ENCODE peak calls at places on chromosome 16, in four cellular contexts. E is GM06990, C is prostate gland, G is bronchial epithelial cell. Y is an unnamed sample. For H3K36me3, the result is how much of the 10 kb centered on the place peaks cover.

GRCh38 chr16:56649271-56649670 is 2.4 kb upstream of the MT1B start:
- DNase-seq in G (no peak), E (no peak), C (no peak), Y (no peak)

GRCh38 chr16:1372292-1372950 is 20.7 kb downstream of the GNPTG start:
- DNase-seq in E (no peak), C (no peak), G (no peak), Y (no peak)

GRCh38 chr16:87387942-87388817 is 4.0 kb upstream of the MAP1LC3B start:
- DNase-seq in E (peak), G (peak), C (peak), Y (peak)

GRCh38 chr16:29896841-29897240 is 2.5 kb downstream of the SEZ6L2 start:
- DNase-seq in G (no peak), E (no peak), C (no peak), Y (no peak)

GRCh38 chr16:30904114-30904780 is 7.8 kb downstream of the CTF1 start:
- DNase-seq in G (no peak), E (no peak), C (no peak), Y (no peak)

GRCh38 chr16:47667956-47668355 is 206.8 kb downstream of the PHKB start:
- DNase-seq in C (no peak), E (no peak), G (peak), Y (no peak)

GRCh38 chr16:55035037-55035436 is 104.4 kb downstream of the IRX5 start:
- DNase-seq in E (no peak), C (no peak), G (peak), Y (no peak)

GRCh38 chr16:1002399-1003161 is 21.0 kb downstream of the SOX8 start:
- DNase-seq in G (no peak), E (no peak), C (no peak), Y (peak)

GRCh38 chr16:53821957-53822625 is 118.1 kb downstream of the FTO start:
- DNase-seq in E (no peak), C (no peak), G (peak), Y (no peak)

GRCh38 chr16:75957870-75958269 is 231.6 kb upstream of the CPHXL start:
- DNase-seq in C (no peak), G (no peak), E (no peak), Y (no peak)

GRCh38 chr16:50550035-50550434 is 1.8 kb downstream of the NKD1 start:
- DNase-seq in C (no peak), E (no peak), G (no peak), Y (no peak)

GRCh38 chr16:53780051-53780450 is 76.1 kb downstream of the FTO start:
- DNase-seq in C (peak), E (no peak), G (no peak), Y (no peak)

GRCh38 chr16:88669986-88670385 is 7.1 kb upstream of the MVD start:
- DNase-seq in E (no peak), G (no peak), C (no peak), Y (no peak)

GRCh38 chr16:10949424-10949970 is 5.1 kb downstream of the CLEC16A start:
- DNase-seq in C (no peak), E (peak), G (no peak), Y (no peak)

GRCh38 chr16:9258423-9259051 is 167.1 kb downstream of the HAPSTR1 start:
- DNase-seq in E (peak), C (peak), G (peak), Y (no peak)

GRCh38 chr16:31329671-31330552 is 25.1 kb upstream of the ITGAX start:
- DNase-seq in E (no peak), C (no peak), G (no peak), Y (no peak)

GRCh38 chr16:48542020-48542473 is 67.9 kb downstream of the N4BP1 start:
- DNase-seq in C (peak), E (no peak), G (peak), Y (no peak)

GRCh38 chr16:58299757-58300349 is 5.0 kb upstream of the PRSS54 start:
- DNase-seq in E (no peak), C (no peak), G (peak), Y (no peak)

GRCh38 chr16:75351183-75351582 is 82.1 kb downstream of the CFDP1 start:
- DNase-seq in G (peak), E (no peak), C (no peak), Y (peak)

GRCh38 chr16:53502331-53503269 is at the start of gene AKTIP:
- DNase-seq in E (no peak), G (peak), C (peak), Y (no peak)

GRCh38 chr16:11585460-11586374 is 1.0 kb downstream of the LITAF start:
- DNase-seq in E (peak), G (no peak), C (no peak), Y (no peak)

GRCh38 chr16:52090080-52090479 is 456.9 kb downstream of the TOX3 start:
- DNase-seq in G (peak), E (no peak), C (no peak), Y (no peak)

GRCh38 chr16:28321700-28322411 is 29.5 kb downstream of the SBK1 start:
- DNase-seq in C (no peak), G (peak), E (no peak), Y (no peak)

GRCh38 chr16:2716948-2717347 is 3.1 kb downstream of the PRSS27 start:
- DNase-seq in E (no peak), C (no peak), G (no peak), Y (no peak)

GRCh38 chr16:87735270-87736002 is 30.4 kb downstream of the KLHDC4 start:
- DNase-seq in G (no peak), E (no peak), C (no peak), Y (no peak)

GRCh38 chr16:17224859-17225258 is 245.9 kb downstream of the XYLT1 start:
- DNase-seq in G (no peak), E (peak), C (peak), Y (no peak)

GRCh38 chr16:3158014-3158497 is 23.2 kb downstream of the ZNF213 start:
- DNase-seq in E (no peak), C (peak), G (no peak), Y (no peak)

GRCh38 chr16:20001856-20002707 is 71.6 kb downstream of the GPR139 start:
- DNase-seq in C (no peak), E (no peak), G (no peak), Y (no peak)

GRCh38 chr16:88673685-88674398 is 11.0 kb upstream of the MVD start:
- DNase-seq in C (no peak), E (no peak), G (no peak), Y (no peak)

GRCh38 chr16:20300312-20301097 is 26.8 kb downstream of the GP2 start:
- DNase-seq in G (peak), E (peak), C (peak), Y (no peak)

GRCh38 chr16:81714593-81714992 is 64.5 kb upstream of the PLCG2 start:
- DNase-seq in G (no peak), E (no peak), C (no peak), Y (no peak)

GRCh38 chr16:48318630-48319029 is 66.6 kb downstream of the SIAH1 start:
- DNase-seq in C (no peak), G (no peak), E (no peak), Y (no peak)

GRCh38 chr16:66131156-66131807 is 235.2 kb upstream of the CDH5 start:
- DNase-seq in G (peak), E (no peak), C (no peak), Y (no peak)

GRCh38 chr16:67029249-67030096 is 524 bp downstream of the CBFB start:
- DNase-seq in G (peak), E (peak), C (peak), Y (no peak)

GRCh38 chr16:20628213-20628612 is 52.0 kb upstream of the ACSM2B start:
- DNase-seq in E (no peak), C (no peak), G (no peak), Y (no peak)

GRCh38 chr16:1290860-1291575 is 18.4 kb upstream of the UBE2I start:
- DNase-seq in E (no peak), G (no peak), C (no peak), Y (no peak)

GRCh38 chr16:54649846-54650245 is 280.8 kb upstream of the IRX5 start:
- DNase-seq in E (no peak), C (no peak), G (no peak), Y (no peak)

DNA sequence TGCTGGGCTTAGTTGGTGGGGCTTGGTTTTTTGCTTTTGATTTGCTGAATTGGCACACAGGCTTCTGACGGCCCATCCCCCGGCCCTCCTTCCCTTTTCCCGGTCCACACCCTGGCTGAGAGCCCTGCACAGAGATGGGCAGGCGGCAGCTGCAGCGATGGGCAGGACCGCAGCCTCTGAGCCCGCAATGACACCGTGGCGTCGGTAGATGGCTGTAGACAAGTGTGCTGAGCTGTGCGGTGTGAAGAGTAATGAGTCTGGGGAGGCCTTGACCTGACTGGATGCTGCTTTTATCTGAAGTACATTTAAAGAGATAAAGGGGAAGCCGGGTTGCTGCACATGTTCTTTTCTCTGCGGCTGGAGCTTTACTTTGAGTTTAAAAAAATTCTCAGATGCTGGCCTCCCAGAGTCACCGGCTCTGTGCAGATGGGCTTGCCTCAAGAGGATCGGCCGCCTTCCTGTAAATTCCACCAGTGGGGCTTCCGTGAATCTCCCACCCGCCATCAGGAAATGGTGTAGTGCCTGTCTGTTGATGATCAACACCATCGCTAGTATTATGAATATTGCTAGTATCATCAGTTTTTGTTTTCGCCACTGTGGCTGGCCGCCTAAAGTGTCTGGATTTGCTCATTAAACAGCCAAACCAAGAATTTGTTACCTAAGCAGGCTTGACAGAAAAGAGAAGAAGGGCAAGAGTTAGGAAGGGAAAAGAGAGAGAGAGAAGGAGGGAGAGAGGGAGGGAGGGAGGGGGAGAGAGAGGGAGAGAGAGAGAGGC is 245.6 kb upstream of the RBFOX1 start:
- DNase-seq in C (no peak), E (no peak), G (no peak), Y (no peak)
- TF ChIP-seq CTCF in C (no peak), E (no peak), G (peak), Y (peak)

DNA sequence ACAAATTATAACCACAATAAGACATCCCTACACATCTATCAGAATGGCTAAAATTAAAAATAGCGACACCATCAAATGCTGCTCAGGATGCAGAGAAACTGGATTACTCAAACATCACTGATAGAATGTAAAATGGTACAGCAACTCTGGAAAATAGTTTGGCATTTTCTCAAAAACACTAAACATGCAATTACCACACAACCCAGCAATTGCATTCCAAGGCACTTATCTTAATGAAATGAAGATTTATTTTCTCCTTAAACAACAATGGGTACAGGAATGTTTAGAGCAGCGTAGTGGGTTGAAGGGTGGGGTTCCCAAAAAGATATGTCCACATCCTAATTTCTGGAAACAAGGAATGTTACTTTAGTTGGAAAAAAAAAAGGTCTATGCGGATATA is 309.0 kb upstream of the PMFBP1 start:
- DNase-seq in G (no peak), E (no peak), C (no peak), Y (no peak)
- H3K4me3 ChIP-seq in G (no peak), E (no peak), C (no peak), Y (no peak)

DNA sequence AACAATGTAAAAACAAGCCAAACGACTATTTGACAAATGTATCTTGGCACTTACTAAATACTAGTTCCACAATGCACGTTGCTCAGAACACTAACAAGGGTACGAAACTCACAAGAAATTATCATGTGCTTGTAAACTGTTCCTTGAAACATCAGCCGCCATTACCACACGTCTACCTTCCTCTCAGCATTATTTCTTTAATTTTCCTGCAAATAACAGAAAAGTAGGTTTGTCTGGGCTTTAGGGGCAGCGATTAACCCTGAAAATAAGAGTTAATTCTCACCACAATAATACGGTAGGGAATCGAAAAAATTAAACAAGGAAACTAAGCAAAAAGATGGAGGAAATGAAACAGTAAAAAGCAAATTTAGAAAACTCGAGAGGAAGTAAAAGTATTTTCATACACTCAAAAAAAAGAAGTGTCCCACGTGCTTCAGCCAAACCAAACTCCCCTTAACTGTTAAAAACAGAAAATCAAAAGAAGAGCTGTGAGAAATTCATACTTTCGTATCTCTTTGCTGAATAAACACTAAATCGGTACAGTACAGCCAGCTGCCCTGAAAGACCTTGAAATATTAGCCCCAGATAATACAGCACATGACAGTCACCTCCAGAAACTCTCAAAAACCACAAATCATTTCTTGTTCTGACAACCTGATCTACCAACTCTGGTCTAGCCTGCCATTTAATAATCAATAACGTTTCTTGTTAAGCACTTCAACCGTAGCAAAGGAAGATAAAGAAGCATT is 1.2 kb downstream of the ARHGAP17 start:
- DNase-seq in E (peak), C (no peak), G (no peak), Y (no peak)
- H3K36me3 ChIP-seq in E (under half), C (under half), G (under half), Y (under half)

DNA sequence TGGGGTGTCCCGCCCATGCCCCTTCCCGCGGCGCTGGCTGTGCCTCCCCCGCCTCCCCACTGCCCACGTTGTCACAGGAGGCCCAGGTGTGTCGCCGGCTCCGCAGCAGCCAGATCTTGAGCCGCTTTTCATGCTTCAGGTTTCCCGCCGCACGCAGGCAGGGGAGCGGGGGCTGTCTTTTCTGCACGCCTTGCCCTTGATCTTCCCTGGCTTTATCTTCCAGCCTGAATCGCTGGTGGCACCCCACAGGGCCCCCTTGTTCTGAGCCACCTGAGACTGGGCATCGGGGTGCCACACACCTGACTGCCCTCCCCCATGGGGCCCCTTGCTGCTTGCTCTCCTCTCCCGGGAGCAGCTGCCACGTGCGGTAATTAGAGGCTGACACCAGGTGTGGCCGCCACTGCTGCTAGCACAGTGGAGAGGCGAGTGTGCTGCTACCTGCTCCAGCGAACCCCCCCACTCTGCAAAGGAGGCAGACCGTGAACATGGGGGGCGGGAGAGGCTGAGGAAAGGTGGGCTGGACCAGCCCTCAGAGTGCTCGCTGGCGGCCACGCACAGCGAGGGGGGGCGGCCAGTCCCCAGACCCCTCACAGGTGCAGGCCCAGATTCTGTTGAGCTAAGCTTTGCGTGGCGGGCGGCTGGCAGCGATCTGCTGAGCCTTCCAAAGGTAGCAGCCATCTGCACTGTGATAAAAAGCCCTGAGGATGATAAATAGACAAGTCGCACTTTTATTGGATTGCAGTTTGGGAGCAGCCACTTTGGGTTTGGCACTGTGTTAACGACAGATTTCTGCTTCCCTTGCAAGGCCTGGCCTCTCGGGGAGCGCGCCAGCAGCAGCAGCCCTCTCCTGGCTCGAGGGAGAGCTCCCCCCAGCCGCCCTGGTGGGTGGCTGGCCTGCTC is 168.0 kb upstream of the GSE1 start:
- DNase-seq in E (no peak), C (peak), G (no peak), Y (no peak)
- TF ChIP-seq CTCF in E (no peak), C (no peak), G (no peak), Y (no peak)

DNA sequence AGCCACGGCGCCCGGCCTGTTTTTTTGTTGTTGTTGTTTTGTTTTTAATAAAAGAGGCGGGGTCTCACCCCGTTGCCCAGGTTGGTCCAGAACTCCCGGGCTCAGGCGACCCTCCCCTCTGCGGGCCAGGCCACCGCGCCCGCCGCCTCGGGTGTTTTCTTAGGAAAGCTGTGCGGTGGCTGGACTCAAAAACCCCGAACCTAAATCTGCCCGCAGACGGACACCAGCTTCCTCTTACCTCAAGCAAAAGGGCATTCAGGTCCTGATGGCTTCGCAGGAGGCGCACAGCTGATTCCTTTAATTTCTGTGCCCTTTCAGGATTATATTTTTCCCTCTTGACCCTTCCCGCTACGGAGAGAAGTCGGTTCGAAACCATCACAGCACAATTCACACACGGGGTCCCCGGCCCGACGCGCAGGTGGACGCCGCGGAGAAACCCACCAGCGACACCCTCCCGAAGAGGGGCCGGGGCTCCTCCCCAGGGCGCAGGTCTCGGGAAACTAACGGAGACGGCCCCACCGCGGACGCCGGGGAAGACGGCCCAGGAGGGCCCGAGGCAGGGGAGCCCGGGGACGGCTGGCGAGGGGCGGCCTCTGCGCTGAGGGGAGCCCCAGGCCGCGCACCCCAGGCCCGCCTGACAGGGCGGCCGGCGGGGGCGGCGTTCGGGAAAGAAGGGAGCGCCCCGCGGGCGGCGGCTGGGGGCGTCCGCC is 653 bp downstream of the FANCA start:
- DNase-seq in G (no peak), C (no peak), E (peak), Y (no peak)
- H3K4me3 ChIP-seq in G (peak), C (peak), E (peak), Y (peak)

DNA sequence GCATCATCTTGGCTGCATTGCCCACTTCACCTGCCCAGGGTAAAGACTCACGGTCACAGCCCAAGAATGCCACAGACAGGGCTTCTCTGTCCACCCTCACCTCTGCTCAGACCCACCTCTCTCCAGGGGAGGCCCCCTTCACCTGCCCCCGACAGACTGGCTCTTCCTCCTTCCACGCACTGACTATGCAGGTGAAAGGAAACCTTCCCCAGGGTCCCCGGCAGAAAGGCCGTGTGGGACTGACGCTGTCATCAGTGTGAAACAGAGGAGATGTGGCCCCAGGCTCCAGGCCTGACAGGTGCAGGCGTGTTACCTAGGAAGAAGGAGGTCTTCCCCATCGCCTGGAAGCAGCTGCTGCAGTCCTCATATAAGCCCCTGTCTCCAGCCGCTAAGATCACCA is 9.3 kb upstream of the ROGDI start:
- DNase-seq in E (no peak), G (no peak), C (no peak), Y (no peak)
- H3K36me3 ChIP-seq in E (under half), G (under half), C (under half), Y (under half)

DNA sequence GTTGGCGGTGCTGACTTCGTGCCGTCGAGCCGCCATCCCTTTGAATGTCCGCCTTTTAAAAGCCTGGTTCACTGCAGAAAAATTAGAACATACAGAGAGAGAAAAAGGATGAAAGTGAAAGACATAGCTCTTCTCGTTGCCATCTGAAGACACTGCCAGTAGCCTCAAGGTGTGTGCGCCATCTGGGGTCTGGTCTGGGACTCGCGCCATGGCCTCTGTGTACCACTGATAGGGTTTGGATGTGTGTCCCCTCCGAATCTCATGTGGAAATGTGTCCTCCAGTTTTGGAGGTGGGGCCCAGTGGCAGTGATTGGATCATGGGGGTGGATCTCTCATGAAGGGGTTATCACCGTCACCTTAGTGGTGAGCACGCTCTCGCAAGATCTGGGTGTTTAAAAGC is 15.5 kb downstream of the GSE1 start:
- DNase-seq in C (no peak), E (no peak), G (no peak), Y (no peak)
- TF ChIP-seq CTCF in C (no peak), E (no peak), G (no peak), Y (no peak)

GRCh38 chr16:14003119-14003570 is 68.0 kb upstream of the MRTFB start:
- DNase-seq in C (peak), E (no peak), G (peak), Y (no peak)
- H3K4me3 ChIP-seq in C (peak), E (no peak), G (no peak), Y (peak)

Y was measured in kidney epithelial cell.